ENCODE peak calls at places on chromosomes 5 and 9, in seven cellular contexts. C is ovary, H is AG10803, Y is sigmoid colon, N is AG09319, Z is Calu3, M is choroid plexus epithelial cell. T is an unnamed sample.

GRCh38 chr9:129884220-129885017 is 49.2 kb downstream of the USP20 start:
- DNase-seq in C (peak; percentile 85), H (peak; percentile 75), Y (peak; percentile 94), N (peak; percentile 61), Z (peak; percentile 89), M (peak; percentile 78), T (peak; percentile 83)

GRCh38 chr9:109969559-109970237 is 189.7 kb downstream of the PALM2AKAP2 start:
- DNase-seq in C (no peak), H (no peak), Y (no peak), N (no peak), Z (no peak), M (peak; percentile 28), T (no peak)

GRCh38 chr5:3139596-3139995 is 388.1 kb upstream of the IRX2 start:
- DNase-seq in C (no peak), H (no peak), Y (no peak), N (no peak), Z (no peak), M (no peak), T (no peak)

GRCh38 chr9:127021664-127022337 is 100.6 kb downstream of the ANGPTL2 start:
- DNase-seq in C (peak; percentile 92), H (peak; percentile 99), Y (peak; percentile 98), N (peak; percentile 99), Z (no peak), M (peak; percentile 98), T (no peak)

GRCh38 chr9:117278020-117278419 is 136.8 kb downstream of the ASTN2 start:
- DNase-seq in C (no peak), H (no peak), Y (no peak), N (no peak), Z (no peak), M (no peak), T (no peak)

GRCh38 chr9:8567963-8568579 is 768.5 kb upstream of the DMAC1 start:
- DNase-seq in C (no peak), H (no peak), Y (no peak), N (no peak), Z (no peak), M (no peak), T (no peak)

GRCh38 chr9:130201974-130202373 is 29.8 kb downstream of the NCS1 start:
- DNase-seq in C (no peak), H (no peak), Y (peak; percentile 62), N (no peak), Z (no peak), M (no peak), T (no peak)

GRCh38 chr5:133753856-133754255 is 141.5 kb upstream of the FSTL4 start:
- DNase-seq in C (no peak), H (no peak), Y (no peak), N (no peak), Z (peak; percentile 61), M (no peak), T (peak; percentile 11)

GRCh38 chr5:8522635-8523034 is 653.7 kb downstream of the MTRR start:
- DNase-seq in C (no peak), H (no peak), Y (no peak), N (no peak), Z (no peak), M (peak; percentile 3), T (no peak)

GRCh38 chr5:112248643-112249042 is 170.4 kb downstream of the EPB41L4A start:
- DNase-seq in C (no peak), H (no peak), Y (no peak), N (no peak), Z (no peak), M (no peak), T (no peak)

GRCh38 chr9:6681957-6682501 is 36.5 kb upstream of the GLDC start:
- DNase-seq in C (peak; percentile 40), H (peak; percentile 9), Y (no peak), N (no peak), Z (no peak), M (no peak), T (no peak)

GRCh38 chr9:6680797-6681146 is 35.2 kb upstream of the GLDC start:
- DNase-seq in C (no peak), H (peak; percentile 35), Y (no peak), N (no peak), Z (peak; percentile 58), M (peak; percentile 34), T (no peak)

GRCh38 chr9:6677803-6678202 is 32.3 kb upstream of the GLDC start:
- DNase-seq in C (no peak), H (no peak), Y (no peak), N (no peak), Z (no peak), M (no peak), T (no peak)

GRCh38 chr9:6676254-6676928 is 30.9 kb upstream of the GLDC start:
- DNase-seq in C (no peak), H (no peak), Y (no peak), N (no peak), Z (no peak), M (no peak), T (no peak)

GRCh38 chr9:6681147-6681956 is 35.8 kb upstream of the GLDC start:
- DNase-seq in C (peak; percentile 97), H (peak; percentile 96), Y (peak; percentile 99), N (peak; percentile 93), Z (peak; percentile 92), M (peak; percentile 98), T (peak; percentile 96)
- TF ChIP-seq CTCF in C (no peak), H (no peak), Y (no peak), N (no peak), Z (no peak), M (no peak), T (no peak)

GRCh38 chr5:154158379-154158738 is 32.2 kb upstream of the GALNT10 start:
- DNase-seq in C (no peak), H (no peak), Y (no peak), N (no peak), Z (no peak), M (no peak), T (no peak)

GRCh38 chr5:154163327-154163997 is 27.1 kb upstream of the GALNT10 start:
- DNase-seq in C (no peak), H (no peak), Y (no peak), N (no peak), Z (no peak), M (no peak), T (no peak)

GRCh38 chr5:154162475-154163217 is 27.9 kb upstream of the GALNT10 start:
- DNase-seq in C (no peak), H (peak; percentile 40), Y (no peak), N (no peak), Z (no peak), M (no peak), T (no peak)

GRCh38 chr5:154159343-154159742 is 31.2 kb upstream of the GALNT10 start:
- DNase-seq in C (no peak), H (peak; percentile 41), Y (no peak), N (no peak), Z (no peak), M (peak; percentile 13), T (no peak)

DNA sequence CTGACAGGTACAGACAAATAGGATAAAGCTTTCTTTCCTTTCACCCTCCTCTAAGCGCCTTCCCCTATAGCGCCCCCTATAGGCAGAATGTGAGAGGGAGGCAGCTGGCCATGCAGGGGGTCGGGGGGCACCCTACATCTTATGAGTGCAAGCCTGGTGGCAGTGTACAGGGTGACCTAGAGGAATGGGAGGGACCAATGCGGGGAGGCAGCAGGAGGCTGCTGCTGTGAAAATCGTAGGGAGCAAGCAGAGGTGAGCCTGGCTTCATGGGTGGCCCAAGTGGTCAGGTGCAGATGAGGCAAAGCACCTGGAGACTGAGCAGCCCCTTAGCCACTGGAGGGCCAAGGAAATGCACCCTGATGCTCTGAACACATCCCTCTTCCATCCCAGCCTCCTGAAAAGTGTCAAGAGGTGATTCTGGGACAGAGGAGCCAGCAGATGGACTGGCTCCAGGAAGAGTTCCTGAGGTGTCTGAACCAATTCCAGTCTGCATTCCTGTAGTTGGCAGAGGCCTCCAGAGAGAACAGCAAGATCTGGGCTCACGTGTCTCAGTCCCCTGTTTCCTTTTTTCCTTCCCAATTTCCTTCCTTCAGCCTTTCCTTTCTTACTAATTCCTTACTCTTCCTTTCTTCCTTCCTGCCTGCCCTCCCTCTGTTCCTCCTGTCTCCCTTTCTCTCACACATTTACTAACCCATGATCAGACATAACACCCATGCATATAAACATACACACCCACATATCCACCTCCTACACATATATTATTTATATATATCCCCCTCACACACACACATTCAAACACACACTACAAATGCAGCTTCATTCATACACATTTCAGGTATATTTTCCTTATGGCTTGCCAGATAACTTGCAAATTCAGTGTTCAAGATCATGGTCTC is 32.8 kb upstream of the GALNT10 start:
- DNase-seq in C (no peak), H (peak; percentile 43), Y (no peak), N (no peak), Z (no peak), M (no peak), T (no peak)
- TF ChIP-seq CTCF in C (no peak), H (peak; percentile 26), Y (no peak), N (peak; percentile 24), Z (peak; percentile 72), M (peak; percentile 45), T (peak; percentile 61)

GRCh38 chr5:108094808-108095207 is 287.1 kb downstream of the FBXL17 start:
- DNase-seq in C (no peak), H (no peak), Y (no peak), N (no peak), Z (no peak), M (peak; percentile 7), T (no peak)

DNA sequence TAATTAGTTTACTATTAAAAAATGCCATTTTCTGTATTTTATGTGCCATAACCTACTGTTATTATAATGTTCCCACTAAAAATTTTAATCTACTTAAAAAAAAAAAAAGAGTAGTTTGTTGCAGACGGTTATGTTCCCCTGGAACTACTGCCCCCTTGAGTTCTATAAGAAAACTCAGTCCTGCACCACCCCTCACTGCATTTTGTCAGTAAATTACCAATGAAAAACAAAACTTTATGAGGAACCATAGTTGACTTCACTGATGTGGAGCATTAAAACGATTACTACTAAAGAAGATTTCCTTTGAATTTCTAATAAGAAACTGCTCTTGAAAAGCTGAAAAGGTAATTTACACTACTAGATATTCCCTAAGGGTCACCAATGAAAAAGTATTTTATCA is 288.7 kb downstream of the FBXL17 start:
- DNase-seq in C (no peak), H (peak; percentile 47), Y (no peak), N (no peak), Z (no peak), M (peak; percentile 70), T (no peak)
- TF ChIP-seq CTCF in C (no peak), H (peak; percentile 72), Y (no peak), N (peak; percentile 55), Z (peak; percentile 60), M (peak; percentile 75), T (peak; percentile 76)

GRCh38 chr5:123340928-123341327 is 82.3 kb downstream of the CEP120 start:
- DNase-seq in C (no peak), H (no peak), Y (no peak), N (no peak), Z (no peak), M (no peak), T (no peak)

GRCh38 chr5:123350744-123351143 is 72.5 kb downstream of the CEP120 start:
- DNase-seq in C (no peak), H (no peak), Y (no peak), N (no peak), Z (no peak), M (no peak), T (no peak)

DNA sequence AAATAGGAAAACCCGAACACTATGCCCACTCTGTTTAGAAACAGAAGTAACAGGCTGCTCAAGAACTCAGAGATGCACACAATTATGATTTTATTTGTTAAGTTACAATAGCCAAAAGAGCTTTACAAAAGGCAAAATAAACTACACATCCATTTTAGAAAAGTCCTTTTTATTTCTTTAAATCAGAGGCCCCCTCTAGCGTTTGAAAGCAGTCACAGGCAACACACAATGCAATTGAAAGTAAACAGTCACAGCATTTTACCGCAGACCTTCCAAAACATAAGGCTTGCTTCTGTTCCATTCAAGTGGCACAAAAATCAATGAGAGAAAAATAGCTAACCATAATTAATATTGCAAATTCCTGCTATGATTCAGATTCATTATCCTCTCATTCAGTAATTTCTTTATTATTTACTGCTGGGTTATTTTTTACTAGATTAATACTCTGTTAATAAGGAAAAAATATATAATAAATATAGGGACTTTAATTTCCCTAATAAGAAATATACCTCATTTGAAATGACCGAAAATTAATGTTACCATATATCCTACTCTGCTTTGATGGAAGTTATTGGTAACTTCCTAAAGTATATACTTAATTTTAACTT is 78.3 kb downstream of the CEP120 start:
- DNase-seq in C (peak; percentile 26), H (peak; percentile 54), Y (no peak), N (peak; percentile 7), Z (no peak), M (peak; percentile 71), T (no peak)
- TF ChIP-seq CTCF in C (peak; percentile 37), H (peak; percentile 89), Y (peak; percentile 69), N (peak; percentile 84), Z (peak; percentile 39), M (peak; percentile 83), T (peak; percentile 83)

T was measured in type B pancreatic cell.